ENCODE peak calls at places on chromosomes 2 and 18, in six cellular contexts. K, B, D, N, J and H are unnamed samples.

GRCh38 chr2:170651603-170652002 is 63.5 kb upstream of the SP5 start:
- DNase-seq in D (no peak), B (no peak), K (no peak), J (peak; percentile 20), N (no peak), H (peak; percentile 22)

GRCh38 chr18:39806519-39806918 is 2148.5 kb upstream of the PIK3C3 start:
- DNase-seq in D (peak; percentile 17), K (no peak), J (no peak), N (no peak), B (no peak), H (no peak)

GRCh38 chr2:207813942-207814341 is 44.2 kb upstream of the FZD5 start:
- DNase-seq in J (no peak), D (no peak), N (no peak), K (no peak), B (no peak), H (no peak)

GRCh38 chr2:71454221-71455010 is 1.1 kb downstream of the DYSF start:
- DNase-seq in K (no peak), B (no peak), D (no peak), N (no peak), J (no peak), H (no peak)

GRCh38 chr2:202115385-202116060 is 42.5 kb downstream of the KIAA2012 start:
- DNase-seq in J (no peak), K (peak; percentile 85), D (no peak), B (no peak), N (no peak), H (no peak)

GRCh38 chr18:24022141-24022540 is 7.6 kb downstream of the TTC39C start:
- DNase-seq in B (no peak), K (no peak), N (no peak), J (no peak), D (no peak), H (no peak)

GRCh38 chr2:144456680-144457079 is 63.2 kb downstream of the ZEB2 start:
- DNase-seq in B (no peak), K (no peak), N (no peak), J (no peak), D (peak; percentile 2), H (no peak)

GRCh38 chr18:9835112-9835755 is 50.5 kb upstream of the TXNDC2 start:
- DNase-seq in D (peak; percentile 94), K (peak; percentile 85), B (no peak), N (no peak), J (no peak), H (no peak)

GRCh38 chr2:212990697-212991096 is 160.7 kb downstream of the IKZF2 start:
- DNase-seq in N (no peak), B (no peak), J (no peak), D (no peak), K (no peak), H (no peak)

GRCh38 chr2:204842731-204843490 is 297.6 kb downstream of the PARD3B start:
- DNase-seq in D (no peak), N (no peak), K (peak; percentile 80), B (no peak), J (no peak), H (no peak)

GRCh38 chr2:157480182-157480961 is 36.5 kb upstream of the CYTIP start:
- DNase-seq in B (no peak), N (no peak), J (no peak), K (no peak), D (no peak), H (no peak)

GRCh38 chr18:47283476-47283875 is 32.0 kb upstream of the SKOR2 start:
- DNase-seq in J (no peak), D (peak; percentile 37), K (no peak), B (peak; percentile 41), N (peak; percentile 16), H (no peak)

GRCh38 chr2:85998071-85998991 is 107.4 kb downstream of the POLR1A start:
- DNase-seq in J (no peak), K (no peak), D (no peak), N (peak; percentile 29), B (no peak), H (no peak)

GRCh38 chr2:216285641-216286156 is 86.6 kb downstream of the MARCHF4 start:
- DNase-seq in B (peak; percentile 46), D (peak; percentile 34), K (no peak), J (no peak), N (no peak), H (peak; percentile 25)